ENCODE peak calls at places on chromosome 7, in ten cellular contexts. T, K, A, C, S, U, X, D, J and N are unnamed samples.
A peak's percentile ranks its signal among the peaks of the same experiment; 100 is the strongest.

GRCh38 chr7:28755255-28755654 is 202.9 kb downstream of the TRIL start:
- DNase-seq in C (no peak), T (no peak), X (no peak), D (no peak), K (no peak), J (no peak), U (no peak), S (no peak), A (no peak), N (peak; percentile 72)

GRCh38 chr7:148524479-148525173 is 65.9 kb upstream of the C7orf33 start:
- DNase-seq in T (no peak), A (no peak), D (no peak), J (no peak), K (no peak), C (no peak), X (no peak), S (no peak), U (no peak), N (no peak)

GRCh38 chr7:85659364-85659763 is 472.5 kb upstream of the SEMA3D start:
- DNase-seq in C (no peak), S (no peak), D (no peak), X (no peak), A (no peak), T (no peak), K (no peak), J (no peak), U (no peak), N (no peak)

GRCh38 chr7:43443380-43443779 is 139.5 kb upstream of the STK17A start:
- DNase-seq in K (no peak), J (no peak), A (no peak), U (no peak), C (no peak), X (no peak), S (no peak), D (no peak), T (no peak), N (no peak)

GRCh38 chr7:71580027-71580426 is 448.1 kb downstream of the GALNT17 start:
- DNase-seq in U (no peak), X (no peak), S (no peak), J (no peak), A (no peak), K (no peak), C (no peak), T (no peak), D (no peak), N (no peak)

GRCh38 chr7:12212051-12212485 is 974 bp downstream of the TMEM106B start:
- DNase-seq in T (peak; percentile 43), X (no peak), U (no peak), J (no peak), D (no peak), S (no peak), A (no peak), K (no peak), C (no peak), N (peak; percentile 15)

GRCh38 chr7:116305485-116306408 is 95.4 kb downstream of the TES start:
- DNase-seq in J (no peak), D (no peak), U (no peak), K (no peak), A (no peak), T (no peak), S (no peak), C (no peak), X (no peak), N (no peak)

GRCh38 chr7:94374231-94374630 is 20.5 kb upstream of the COL1A2 start:
- DNase-seq in J (no peak), K (no peak), S (no peak), D (no peak), U (no peak), T (peak; percentile 49), A (no peak), C (no peak), X (peak; percentile 43), N (peak; percentile 91)

GRCh38 chr7:80127412-80128150 is 7.0 kb upstream of the GNAI1 start:
- DNase-seq in A (no peak), J (no peak), D (no peak), X (peak; percentile 31), S (no peak), T (peak; percentile 89), K (no peak), C (no peak), U (no peak), N (no peak)

GRCh38 chr7:85405016-85405415 is 218.2 kb upstream of the SEMA3D start:
- DNase-seq in U (no peak), K (no peak), X (no peak), T (no peak), A (no peak), C (no peak), S (no peak), J (no peak), D (no peak), N (no peak)

GRCh38 chr7:157786375-157787274 is 449.8 kb downstream of the DNAJB6 start:
- DNase-seq in A (no peak), K (no peak), T (no peak), D (no peak), X (no peak), C (no peak), S (no peak), U (no peak), J (no peak), N (no peak)